ENCODE peak calls at places on chromosomes 11 and 22, in eight cellular contexts. B is breast epithelium, F is neural progenitor cell, R is Panc1, T is gastrocnemius medialis, N is colonic mucosa, E is WERI-Rb-1, H is vagina. O is an unnamed sample.

GRCh38 chr22:25120093-25120561 is 79.5 kb upstream of the CRYBB3 start:
- DNase-seq in B (peak; percentile 91), F (peak; percentile 72), R (no peak), T (peak; percentile 72), N (peak; percentile 77), E (no peak), H (no peak), O (no peak)

GRCh38 chr11:225734-226453 is 10.2 kb downstream of the SIRT3 start:
- DNase-seq in B (no peak), F (no peak), R (no peak), T (no peak), N (no peak), E (peak; percentile 41), H (peak; percentile 56), O (no peak)

GRCh38 chr22:35524966-35525686 is 15.5 kb upstream of the RASD2 start:
- DNase-seq in B (no peak), F (no peak), R (no peak), T (peak; percentile 45), N (peak; percentile 30), E (no peak), H (no peak), O (peak; percentile 50)

GRCh38 chr11:62472063-62472884 is 53.4 kb downstream of the SCGB1A1 start:
- DNase-seq in B (no peak), F (no peak), R (no peak), T (no peak), N (no peak), E (no peak), H (no peak), O (no peak)

GRCh38 chr11:12674936-12675696 is 895 bp downstream of the TEAD1 start:
- DNase-seq in B (peak; percentile 43), F (peak; percentile 63), R (no peak), T (peak; percentile 47), N (no peak), E (no peak), H (no peak), O (peak; percentile 39)

GRCh38 chr11:21625982-21626381 is 566.9 kb upstream of the ANO5 start:
- DNase-seq in B (no peak), F (no peak), R (no peak), T (peak; percentile 18), N (no peak), E (no peak), H (no peak), O (no peak)

GRCh38 chr11:117807482-117808272 is 10.7 kb upstream of the DSCAML1 start:
- DNase-seq in B (peak; percentile 66), F (peak; percentile 81), R (no peak), T (peak; percentile 57), N (peak; percentile 87), E (peak; percentile 79), H (no peak), O (peak; percentile 95)

GRCh38 chr22:49774499-49775151 is 53.0 kb downstream of the BRD1 start:
- DNase-seq in B (no peak), F (no peak), R (no peak), T (no peak), N (no peak), E (no peak), H (no peak), O (no peak)

GRCh38 chr11:2975594-2975993 is 16.5 kb downstream of the NAP1L4 start:
- DNase-seq in B (no peak), F (peak; percentile 45), R (no peak), T (peak; percentile 29), N (no peak), E (peak; percentile 43), H (no peak), O (peak; percentile 14)

GRCh38 chr11:5929984-5930383 is 12.1 kb upstream of the OR56A3 start:
- DNase-seq in B (no peak), F (no peak), R (no peak), T (no peak), N (no peak), E (no peak), H (no peak), O (no peak)

GRCh38 chr11:5930614-5931013 is 11.4 kb upstream of the OR56A3 start:
- DNase-seq in B (no peak), F (no peak), R (no peak), T (no peak), N (no peak), E (no peak), H (no peak), O (no peak)

GRCh38 chr11:5929571-5929970 is 12.5 kb upstream of the OR56A3 start:
- DNase-seq in B (no peak), F (no peak), R (no peak), T (no peak), N (no peak), E (no peak), H (no peak), O (no peak)

GRCh38 chr11:5932671-5933070 is 9.4 kb upstream of the OR56A3 start:
- DNase-seq in B (no peak), F (no peak), R (no peak), T (no peak), N (no peak), E (no peak), H (no peak), O (no peak)

DNA sequence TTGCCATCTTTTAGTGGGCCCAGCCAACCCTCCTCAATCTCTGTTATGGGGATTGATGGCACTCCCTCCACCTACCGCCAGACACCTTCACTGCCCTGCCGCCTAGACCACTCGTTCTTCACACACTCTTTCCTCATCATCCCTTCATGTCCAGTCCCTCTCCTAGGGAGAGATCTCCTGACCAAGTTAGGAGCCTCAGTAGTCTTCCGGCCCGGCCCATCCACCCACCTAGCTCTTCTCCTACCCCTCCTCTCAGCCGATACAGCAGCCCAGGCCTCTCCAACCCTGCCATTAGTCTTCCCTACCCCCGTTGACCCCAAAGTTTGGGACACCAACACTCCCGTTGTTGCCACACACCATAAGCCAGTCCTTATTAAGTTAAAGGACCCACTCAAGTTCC is 11.0 kb upstream of the OR56A3 start:
- DNase-seq in B (no peak), F (no peak), R (no peak), T (no peak), N (no peak), E (no peak), H (no peak), O (no peak)
- H3K27ac ChIP-seq in B (no peak overlapping the region), F (no peak overlapping the region), R (no peak overlapping the region), T (no peak overlapping the region), N (no peak overlapping the region), E (no peak overlapping the region), H (no peak overlapping the region), O (no peak overlapping the region)

DNA sequence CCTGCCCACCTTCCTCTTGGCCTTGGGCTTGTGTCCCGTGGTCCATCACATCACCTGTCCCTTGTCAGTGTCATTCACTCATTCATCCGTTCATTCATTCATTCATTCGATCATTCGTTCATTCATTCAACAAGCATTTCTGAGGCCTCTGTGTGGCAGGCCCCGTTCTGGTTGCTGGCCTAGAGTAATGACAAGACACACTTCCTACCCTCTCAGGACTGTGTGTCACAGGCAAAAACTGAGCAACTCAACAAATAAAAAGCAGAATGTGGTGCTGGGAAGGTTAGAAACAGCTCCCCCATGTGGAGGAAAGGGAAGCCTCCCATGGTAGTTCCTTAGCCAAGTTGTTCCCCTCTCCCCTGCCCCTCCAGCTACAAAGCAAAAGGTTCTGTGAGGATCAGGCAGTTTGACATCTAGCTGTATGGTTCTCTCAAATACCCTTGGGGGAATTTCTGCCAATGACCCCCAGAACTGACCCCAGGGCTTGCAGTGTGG is 1.6 kb upstream of the OMP start:
- DNase-seq in B (no peak), F (peak; percentile 40), R (no peak), T (no peak), N (no peak), E (no peak), H (no peak), O (no peak)
- TF ChIP-seq CTCF in B (no peak), F (peak; percentile 62), R (no peak), T (no peak), N (peak; percentile 24), E (peak; percentile 84), H (no peak), O (no peak)

GRCh38 chr11:64762916-64763803 is 3.4 kb upstream of the PYGM start:
- DNase-seq in B (no peak), F (peak; percentile 47), R (no peak), T (peak; percentile 97), N (no peak), E (no peak), H (no peak), O (no peak)
- H3K4me3 ChIP-seq in B (no peak overlapping the region), F (no peak overlapping the region), R (no peak overlapping the region), T (no peak overlapping the region), N (no peak overlapping the region), E (no peak overlapping the region), H (no peak overlapping the region), O (no peak overlapping the region)

GRCh38 chr11:69017951-69018350 is 4.9 kb upstream of the MRGPRF start:
- DNase-seq in B (no peak), F (no peak), R (no peak), T (no peak), N (no peak), E (no peak), H (no peak), O (no peak)

GRCh38 chr11:69022268-69022667 is 9.2 kb upstream of the MRGPRF start:
- DNase-seq in B (no peak), F (no peak), R (no peak), T (no peak), N (no peak), E (peak; percentile 41), H (no peak), O (no peak)

GRCh38 chr11:69014084-69014935 is 1.3 kb upstream of the MRGPRF start:
- DNase-seq in B (no peak), F (peak; percentile 33), R (no peak), T (no peak), N (peak; percentile 49), E (no peak), H (no peak), O (no peak)

GRCh38 chr11:69014936-69015549 is 2.0 kb upstream of the MRGPRF start:
- DNase-seq in B (no peak), F (no peak), R (no peak), T (no peak), N (no peak), E (no peak), H (no peak), O (no peak)

DNA sequence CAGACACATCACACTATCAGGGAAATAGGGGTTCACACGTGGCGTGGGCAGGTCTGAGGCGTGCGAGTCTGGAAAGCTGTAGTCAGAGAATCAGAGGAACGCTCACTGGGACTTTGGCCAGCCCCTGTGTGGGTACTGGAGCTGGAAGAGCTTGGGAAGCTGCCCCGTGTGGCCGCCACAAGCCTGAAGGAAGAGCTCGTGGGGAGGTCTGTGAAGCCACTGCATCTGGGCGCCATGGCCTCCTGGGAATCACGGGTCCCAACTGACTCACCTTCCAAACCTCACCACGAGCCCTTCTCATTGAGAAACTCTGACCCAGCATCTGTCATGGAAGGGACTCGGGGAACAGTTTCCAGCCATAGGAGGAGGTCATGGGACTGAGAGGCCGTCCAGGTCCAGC is 5.9 kb upstream of the MRGPRF start:
- DNase-seq in B (no peak), F (no peak), R (no peak), T (no peak), N (no peak), E (no peak), H (no peak), O (no peak)
- H3K27ac ChIP-seq in B (peak overlapping the region; percentile 61), F (no peak overlapping the region), R (no peak overlapping the region), T (no peak overlapping the region), N (no peak overlapping the region), E (no peak overlapping the region), H (peak overlapping the region; percentile 94), O (no peak overlapping the region)